ENCODE peak calls at places on chromosomes 2 and 18, in four cellular contexts. E is COLO829; V is stimulated activated CD8-positive, alpha-beta memory T cell treated with anti-CD3 and anti-CD28 coated beads, Interleukin-7, amount 100 ng/mL, for 24 hours; X is adipocyte. O is an unnamed sample.

GRCh38 chr18:3402962-3403585 is 46.9 kb upstream of the TGIF1 start:
- DNase-seq in E (no peak), V (no peak), X (peak), O (no peak)

GRCh38 chr2:27086722-27087446 is at the start of gene KHK:
- DNase-seq in E (no peak), V (no peak), X (no peak), O (peak)

GRCh38 chr2:181778621-181779195 is 98.4 kb upstream of the NEUROD1 start:
- DNase-seq in E (peak), V (no peak), X (no peak), O (no peak)

GRCh38 chr2:119149611-119150010 is 8.9 kb downstream of the C1QL2 start:
- DNase-seq in E (no peak), V (no peak), X (no peak), O (no peak)

GRCh38 chr2:147989809-147990403 is 30.6 kb downstream of the ORC4 start:
- DNase-seq in E (peak), V (no peak), X (peak), O (peak)

GRCh38 chr2:134379722-134380121 is 125.8 kb downstream of the MGAT5 start:
- DNase-seq in E (no peak), V (no peak), X (no peak), O (no peak)

GRCh38 chr2:240846881-240847601 is 21.6 kb upstream of the AGXT start:
- DNase-seq in E (no peak), V (no peak), X (no peak), O (no peak)

GRCh38 chr2:20421988-20422678 is 24.7 kb upstream of the RHOB start:
- DNase-seq in E (no peak), V (no peak), X (peak), O (no peak)

GRCh38 chr18:46418657-46419260 is 238.3 kb downstream of the LOXHD1 start:
- DNase-seq in E (no peak), V (no peak), X (no peak), O (no peak)

GRCh38 chr18:74063023-74063422 is 84.6 kb downstream of the FBXO15 start:
- DNase-seq in E (no peak), V (no peak), X (no peak), O (no peak)

GRCh38 chr18:44945847-44946490 is 265.3 kb downstream of the SETBP1 start:
- DNase-seq in E (no peak), V (no peak), X (no peak), O (peak)

GRCh38 chr2:132585982-132586608 is 83.9 kb downstream of the LYPD1 start:
- DNase-seq in E (no peak), V (no peak), X (no peak), O (no peak)

GRCh38 chr2:236939751-236940229 is 145.9 kb upstream of the COPS8 start:
- DNase-seq in E (no peak), V (no peak), X (no peak), O (peak)

GRCh38 chr2:46381871-46382270 is 84.7 kb downstream of the EPAS1 start:
- DNase-seq in E (no peak), V (no peak), X (no peak), O (no peak)

GRCh38 chr18:80022613-80023012 is 11.6 kb upstream of the RBFA start:
- DNase-seq in E (no peak), V (no peak), X (peak), O (no peak)

GRCh38 chr2:41610501-41611242 is 437.1 kb upstream of the PKDCC start:
- DNase-seq in E (no peak), V (no peak), X (peak), O (peak)

GRCh38 chr2:12202301-12202700 is 455.9 kb downstream of the LPIN1 start:
- DNase-seq in E (no peak), V (no peak), X (peak), O (no peak)

GRCh38 chr18:7856733-7857132 is 289.6 kb downstream of the PTPRM start:
- DNase-seq in E (peak), V (no peak), X (peak), O (no peak)

GRCh38 chr2:17538844-17539554 is 1.5 kb upstream of the VSNL1 start:
- DNase-seq in E (no peak), V (no peak), X (peak), O (peak)

GRCh38 chr18:46830633-46831032 is 73.8 kb upstream of the ST8SIA5 start:
- DNase-seq in E (no peak), V (no peak), X (no peak), O (no peak)

GRCh38 chr2:61759718-61760117 is 94.1 kb downstream of the FAM161A start:
- DNase-seq in E (peak), V (no peak), X (peak), O (no peak)

GRCh38 chr2:38158361-38159128 is 82.6 kb upstream of the CYP1B1 start:
- DNase-seq in E (no peak), V (no peak), X (peak), O (no peak)

GRCh38 chr18:37419272-37419671 is 146.3 kb downstream of the CELF4 start:
- DNase-seq in E (no peak), V (no peak), X (no peak), O (no peak)

GRCh38 chr2:39488450-39488849 is 51.4 kb upstream of the MAP4K3 start:
- DNase-seq in E (no peak), V (no peak), X (peak), O (no peak)

GRCh38 chr2:41199320-41199719 is 747.4 kb upstream of the SLC8A1 start:
- DNase-seq in E (no peak), V (no peak), X (no peak), O (no peak)

GRCh38 chr18:41870817-41871216 is 84.2 kb upstream of the PIK3C3 start:
- DNase-seq in E (no peak), V (no peak), X (no peak), O (no peak)

GRCh38 chr2:200787351-200788128 is 24.2 kb upstream of the BZW1 start:
- DNase-seq in E (no peak), V (no peak), X (peak), O (no peak)

GRCh38 chr2:202687276-202687675 is 52.5 kb downstream of the FAM117B start:
- DNase-seq in E (no peak), V (no peak), X (no peak), O (no peak)

GRCh38 chr2:157990173-157990572 is 111.5 kb upstream of the UPP2 start:
- DNase-seq in E (no peak), V (no peak), X (no peak), O (no peak)

GRCh38 chr18:72847771-72848170 is 20.0 kb downstream of the NETO1 start:
- DNase-seq in E (no peak), V (no peak), X (no peak), O (no peak)

GRCh38 chr18:24923138-24923537 is 428.8 kb downstream of the ZNF521 start:
- DNase-seq in E (no peak), V (no peak), X (no peak), O (no peak)

GRCh38 chr2:230814616-230815015 is 50.1 kb upstream of the ITM2C start:
- DNase-seq in E (no peak), V (no peak), X (peak), O (no peak)

GRCh38 chr2:36680012-36680411 is 16.5 kb upstream of the VIT start:
- DNase-seq in E (no peak), V (no peak), X (peak), O (no peak)

O was measured in D341Med.